ENCODE peak calls at places on chromosomes 7 and 10, in five cellular contexts. D is fibroblast of lung, L is colonic mucosa, U is endothelial cell of umbilical vein, T is heart left ventricle. Z is an unnamed sample. For H3K4me1, the result is how much of the 10 kb centered on the place peaks cover.

GRCh38 chr7:81715984-81716588 is 53.8 kb downstream of the HGF start:
- DNase-seq in L (no peak), U (peak), T (no peak), D (peak), Z (peak)

GRCh38 chr7:29457565-29457971 is 106.1 kb upstream of the PRR15 start:
- DNase-seq in U (no peak), L (peak), D (peak), T (no peak), Z (no peak)

GRCh38 chr7:33107136-33108066 is 1.8 kb downstream of the RP9 start:
- DNase-seq in D (peak), L (peak), U (peak), T (no peak), Z (peak)

GRCh38 chr7:80047856-80048459 is 86.7 kb upstream of the GNAI1 start:
- DNase-seq in U (no peak), L (no peak), D (no peak), T (no peak), Z (no peak)

GRCh38 chr10:71040890-71041590 is 152.7 kb upstream of the PCBD1 start:
- DNase-seq in D (no peak), T (no peak), U (no peak), L (no peak), Z (no peak)

GRCh38 chr7:26147030-26147429 is 5.0 kb upstream of the NFE2L3 start:
- DNase-seq in T (no peak), L (no peak), D (no peak), U (no peak), Z (no peak)

GRCh38 chr7:103626776-103627175 is 180.8 kb upstream of the SLC26A5 start:
- DNase-seq in L (no peak), U (no peak), T (no peak), D (peak), Z (no peak)

GRCh38 chr7:68707146-68707545 is 891.1 kb upstream of the AUTS2 start:
- DNase-seq in D (peak), U (no peak), L (no peak), T (no peak), Z (no peak)

GRCh38 chr10:128711776-128712175 is 585.6 kb upstream of the MKI67 start:
- DNase-seq in U (no peak), T (no peak), L (no peak), D (no peak), Z (no peak)

GRCh38 chr10:89207181-89207800 is at the start of gene CH25H:
- DNase-seq in D (peak), U (peak), T (peak), L (peak), Z (peak)

GRCh38 chr10:16967866-16968721 is 150.9 kb upstream of the RSU1 start:
- DNase-seq in D (peak), U (peak), T (peak), L (no peak), Z (no peak)

GRCh38 chr7:76354981-76355730 is 3.6 kb downstream of the YWHAG start:
- DNase-seq in U (no peak), D (no peak), L (no peak), T (no peak), Z (no peak)

GRCh38 chr7:76354516-76354915 is 4.3 kb downstream of the YWHAG start:
- DNase-seq in T (no peak), L (no peak), D (no peak), U (no peak), Z (no peak)

GRCh38 chr7:76357379-76358052 is 1.3 kb downstream of the YWHAG start:
- DNase-seq in T (no peak), D (no peak), U (no peak), L (no peak), Z (no peak)

GRCh38 chr7:76356823-76357222 is 2.0 kb downstream of the YWHAG start:
- DNase-seq in L (no peak), D (peak), U (peak), T (no peak), Z (peak)

GRCh38 chr7:76356115-76356514 is 2.7 kb downstream of the YWHAG start:
- DNase-seq in T (no peak), D (no peak), U (no peak), L (no peak), Z (no peak)
- H3K4me3 ChIP-seq in T (no peak), D (no peak), U (no peak), L (no peak), Z (no peak)

GRCh38 chr7:150371996-150372270 is 3.3 kb downstream of the REPIN1 start:
- DNase-seq in U (no peak), T (no peak), D (no peak), L (no peak), Z (no peak)

GRCh38 chr7:150369740-150370501 is 1.3 kb downstream of the REPIN1 start:
- DNase-seq in D (no peak), L (no peak), T (no peak), U (peak), Z (no peak)

GRCh38 chr7:150371131-150371995 is 2.7 kb downstream of the REPIN1 start:
- DNase-seq in L (no peak), U (no peak), D (no peak), T (no peak), Z (no peak)

GRCh38 chr7:150368884-150369739 is 490 bp downstream of the REPIN1 start:
- DNase-seq in L (peak), T (peak), U (peak), D (peak), Z (peak)

DNA sequence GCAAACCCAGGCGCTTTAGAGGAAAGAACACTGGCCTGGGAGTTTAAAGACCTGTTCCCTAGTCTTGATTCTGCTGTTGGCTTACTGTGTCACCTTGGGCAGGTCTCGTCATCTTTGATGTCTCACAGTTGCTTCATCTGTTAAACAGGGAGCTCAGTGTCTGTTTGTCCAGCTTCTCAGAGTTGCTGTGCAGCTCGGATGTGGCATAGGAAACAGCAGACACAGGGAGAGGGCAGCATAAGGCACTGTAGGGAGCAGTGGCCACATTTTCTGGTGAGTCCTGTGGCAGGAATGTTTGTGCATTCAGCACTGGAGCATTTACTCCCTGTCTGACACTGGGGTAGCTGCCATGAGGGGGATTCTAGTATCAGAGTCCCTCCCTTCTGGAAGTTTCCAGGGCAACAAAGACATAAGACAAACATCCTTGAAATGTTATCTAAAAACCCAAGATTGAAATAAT is 2.0 kb downstream of the REPIN1 start:
- DNase-seq in T (no peak), L (no peak), D (peak), U (no peak), Z (no peak)
- H3K4me1 ChIP-seq in T (under half), L (under half), D (under half), U (under half), Z (under half)

GRCh38 chr7:148105853-148106252 is 484.7 kb upstream of the C7orf33 start:
- DNase-seq in L (no peak), T (no peak), U (no peak), D (no peak), Z (no peak)

GRCh38 chr7:148108381-148108780 is 482.2 kb upstream of the C7orf33 start:
- DNase-seq in L (no peak), T (no peak), U (no peak), D (no peak), Z (no peak)

GRCh38 chr7:148107741-148108140 is 482.8 kb upstream of the C7orf33 start:
- DNase-seq in D (no peak), U (no peak), T (no peak), L (no peak), Z (no peak)

GRCh38 chr7:148114807-148115206 is 475.8 kb upstream of the C7orf33 start:
- DNase-seq in D (no peak), T (no peak), L (no peak), U (no peak), Z (no peak)

GRCh38 chr7:148110097-148110868 is 480.3 kb upstream of the C7orf33 start:
- DNase-seq in U (no peak), T (no peak), L (no peak), D (no peak), Z (peak)
- TF ChIP-seq CTCF in U (no peak), T (peak), L (no peak), D (no peak), Z (peak)

DNA sequence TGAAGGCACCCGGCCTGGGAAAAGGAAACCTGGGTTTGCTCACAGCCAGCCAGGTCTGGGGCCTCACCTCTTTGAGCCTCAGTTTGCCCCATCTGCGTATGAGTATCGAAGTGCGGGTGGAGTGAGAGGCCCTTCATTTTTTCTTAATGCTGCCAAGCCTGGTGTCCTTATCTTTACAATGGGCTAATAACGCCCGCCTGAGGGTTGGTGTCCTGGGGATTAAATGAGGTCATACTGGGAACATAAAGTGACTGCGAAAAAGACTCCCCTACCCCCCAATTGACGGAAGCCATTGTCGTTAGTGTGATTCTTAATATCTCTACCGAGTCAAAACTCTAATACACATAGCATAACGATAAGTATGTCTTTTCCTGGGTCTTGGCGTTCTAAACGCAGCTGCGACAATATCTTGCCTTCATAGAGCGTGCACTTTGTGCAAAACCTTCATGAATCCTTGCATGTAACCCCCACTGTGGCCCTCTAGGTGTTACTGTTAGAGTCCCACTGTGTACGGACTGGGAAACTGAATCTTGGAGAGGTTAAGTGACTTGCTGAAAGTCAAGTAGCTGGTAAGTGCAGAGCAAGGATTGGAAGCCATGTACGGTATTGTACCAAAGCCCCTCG is 11.4 kb upstream of the GRB10 start:
- DNase-seq in D (no peak), T (no peak), U (no peak), L (no peak), Z (no peak)
- H3K4me3 ChIP-seq in D (peak), T (peak), U (no peak), L (peak), Z (peak)

GRCh38 chr7:74023037-74023436 is 4.9 kb upstream of the ELN start:
- DNase-seq in D (peak), U (peak), L (no peak), T (no peak), Z (peak)

GRCh38 chr7:74020396-74020795 is 7.6 kb upstream of the ELN start:
- DNase-seq in L (no peak), T (no peak), U (no peak), D (no peak), Z (no peak)

GRCh38 chr7:74023786-74024185 is 4.2 kb upstream of the ELN start:
- DNase-seq in D (no peak), L (no peak), T (no peak), U (no peak), Z (no peak)

GRCh38 chr7:74022507-74022906 is 5.5 kb upstream of the ELN start:
- DNase-seq in L (no peak), U (no peak), T (no peak), D (no peak), Z (no peak)

DNA sequence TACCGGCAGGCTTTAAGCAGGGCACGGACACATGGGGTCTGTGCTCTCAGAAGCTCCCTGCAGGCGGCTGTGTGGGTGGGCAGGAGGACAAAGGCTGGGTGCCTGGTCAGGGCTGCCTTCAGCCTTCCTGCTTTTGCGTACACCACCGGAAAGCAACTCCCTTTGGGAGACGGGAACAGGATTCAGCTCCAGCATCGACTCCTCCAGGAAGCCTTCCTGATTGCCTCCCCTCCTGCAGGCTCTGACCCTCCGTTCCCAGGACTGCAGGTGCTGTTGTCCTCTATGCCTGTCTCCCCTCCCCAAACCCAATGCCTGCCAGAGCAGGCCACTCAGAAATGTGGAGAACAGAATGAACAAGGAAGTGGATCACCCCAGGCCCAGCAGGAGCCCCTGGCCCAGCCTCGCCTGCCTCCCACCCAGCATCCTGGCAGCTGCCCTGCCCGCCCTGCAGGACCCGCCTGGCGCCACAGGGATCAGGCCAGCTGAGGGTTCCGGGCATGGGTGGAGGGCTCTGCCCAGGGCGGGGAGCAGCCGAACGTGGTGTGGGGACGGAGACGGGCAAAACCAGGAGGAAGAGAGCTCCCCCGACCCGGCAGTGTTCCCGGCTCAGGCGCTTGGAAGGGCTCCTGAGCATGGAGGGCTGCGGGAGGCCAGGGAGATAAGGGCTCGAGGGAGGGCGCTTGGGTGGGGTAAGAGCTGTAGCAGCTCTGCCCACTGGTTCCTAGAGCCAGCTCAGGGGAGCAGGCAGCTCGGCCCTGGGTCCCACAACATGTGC is 6.2 kb upstream of the ELN start:
- DNase-seq in U (no peak), T (no peak), L (no peak), D (no peak), Z (no peak)
- H3K4me1 ChIP-seq in U (under half), T (under half), L (under half), D (under half), Z (under half)

Z was measured in Caco-2.